ENCODE peak calls at places on chromosomes 2 and 18, in four cellular contexts. G is astrocyte of the spinal cord, B is neuronal stem cell, I is IMR-90. X is an unnamed sample.

GRCh38 chr2:29509397-29509796 is 394.2 kb downstream of the CLIP4 start:
- DNase-seq in G (no peak), B (no peak), I (peak), X (peak)

GRCh38 chr2:60366178-60366577 is 187.3 kb downstream of the BCL11A start:
- DNase-seq in G (no peak), B (no peak), I (no peak), X (no peak)

GRCh38 chr2:122112633-122113032 is 357.2 kb downstream of the TSN start:
- DNase-seq in G (no peak), B (no peak), I (no peak), X (no peak)

GRCh38 chr2:96484096-96484495 is 21.1 kb downstream of the NEURL3 start:
- DNase-seq in G (no peak), B (no peak), I (no peak), X (no peak)

GRCh38 chr2:235170536-235171510 is 219.0 kb downstream of the SH3BP4 start:
- DNase-seq in G (peak), B (peak), I (peak), X (peak)

GRCh38 chr2:111617804-111618576 is 266.0 kb downstream of the ANAPC1 start:
- DNase-seq in G (no peak), B (no peak), I (no peak), X (no peak)

GRCh38 chr2:217418090-217418489 is 558.2 kb upstream of the TNP1 start:
- DNase-seq in G (no peak), B (no peak), I (peak), X (no peak)

GRCh38 chr2:203565076-203565475 is 30.0 kb upstream of the RAPH1 start:
- DNase-seq in G (no peak), B (no peak), I (no peak), X (no peak)

GRCh38 chr2:157404363-157404762 is 39.5 kb downstream of the CYTIP start:
- DNase-seq in G (peak), B (no peak), I (no peak), X (peak)

GRCh38 chr2:234429265-234429664 is 67.6 kb downstream of the ARL4C start:
- DNase-seq in G (no peak), B (no peak), I (no peak), X (no peak)

GRCh38 chr2:43798300-43798699 is 24.5 kb downstream of the DYNC2LI1 start:
- DNase-seq in G (no peak), B (no peak), I (no peak), X (no peak)

DNA sequence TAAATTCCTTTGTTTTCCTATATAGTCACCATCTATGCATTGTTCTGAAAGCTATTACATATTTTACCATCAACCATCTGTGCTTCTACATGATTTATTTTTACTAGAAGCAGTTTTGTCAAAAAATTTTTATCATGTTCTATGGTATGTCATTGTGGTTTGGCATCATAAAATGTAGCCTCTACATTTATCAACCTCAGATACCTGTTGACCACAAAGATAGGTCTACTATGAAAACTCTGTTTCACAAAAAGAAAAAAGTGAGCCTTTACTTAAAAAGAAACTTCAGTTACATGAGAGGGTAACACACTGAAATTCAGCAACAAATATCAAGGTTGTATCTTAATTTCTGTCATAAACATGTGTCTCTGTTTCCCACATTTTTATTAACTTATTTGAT is 3.7 kb downstream of the BCL2 start:
- DNase-seq in G (no peak), B (no peak), I (no peak), X (no peak)
- H3K4me3 ChIP-seq in G (no peak), B (no peak), I (no peak), X (no peak)

DNA sequence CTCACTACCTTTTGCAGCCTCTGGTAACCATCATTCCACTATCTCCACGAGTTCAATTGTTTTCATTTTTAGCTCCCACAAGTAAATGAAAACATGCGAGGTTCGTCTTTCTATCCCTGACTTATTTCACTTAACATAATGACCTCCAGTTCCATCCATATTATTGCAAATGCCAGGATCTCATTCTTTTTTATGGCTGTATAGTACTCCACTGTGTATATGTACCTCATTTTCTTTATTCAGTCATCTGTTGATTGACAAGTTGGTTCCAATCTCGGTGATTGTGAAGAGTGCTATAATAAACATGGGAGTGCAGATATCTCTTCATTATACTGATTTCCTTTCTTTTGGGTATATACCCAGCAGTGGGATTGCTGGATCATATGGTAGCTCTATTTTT is 16.9 kb downstream of the IL1RN start:
- DNase-seq in G (no peak), B (no peak), I (no peak), X (no peak)
- H3K4me3 ChIP-seq in G (no peak), B (no peak), I (no peak), X (no peak)

GRCh38 chr2:210227689-210228088 is 2.4 kb upstream of the ACADL start:
- DNase-seq in G (no peak), B (no peak), I (no peak), X (no peak)

GRCh38 chr2:210222607-210223006 is 2.6 kb downstream of the ACADL start:
- DNase-seq in G (no peak), B (no peak), I (no peak), X (no peak)

GRCh38 chr2:210226186-210226585 is 939 bp upstream of the ACADL start:
- DNase-seq in G (no peak), B (no peak), I (no peak), X (peak)

GRCh38 chr2:210225461-210225798 is 183 bp upstream of the ACADL start:
- DNase-seq in G (peak), B (no peak), I (no peak), X (peak)

GRCh38 chr2:210224660-210225460 is at the start of gene ACADL:
- DNase-seq in G (peak), B (peak), I (no peak), X (peak)
- H3K4me3 ChIP-seq in G (peak), B (peak), I (peak), X (peak)

GRCh38 chr2:237353207-237353606 is 60.8 kb downstream of the COL6A3 start:
- DNase-seq in G (no peak), B (no peak), I (no peak), X (no peak)
- H3K4me3 ChIP-seq in G (no peak), B (no peak), I (no peak), X (no peak)

GRCh38 chr2:237865623-237866041 is 6.2 kb downstream of the RAMP1 start:
- DNase-seq in G (no peak), B (no peak), I (no peak), X (no peak)
- H3K4me3 ChIP-seq in G (no peak), B (no peak), I (no peak), X (no peak)

GRCh38 chr18:27057459-27058302 is 127.4 kb downstream of the CHST9 start:
- DNase-seq in G (no peak), B (no peak), I (no peak), X (no peak)
- H3K4me3 ChIP-seq in G (no peak), B (no peak), I (no peak), X (no peak)